ENCODE peak calls at places on chromosome 1, in eight cellular contexts. C is transverse colon, A is mammary epithelial cell, G is K562, W is ovary, S is GM23338, T is lower lobe of right lung, L is upper lobe of right lung. J is an unnamed sample.
A peak's percentile ranks its signal among the peaks of the same experiment; 100 is the strongest.

GRCh38 chr1:42700006-42700405 is 17.8 kb downstream of the YBX1 start:
- DNase-seq in C (no peak), A (peak; percentile 24), G (no peak), W (no peak), S (no peak), T (no peak), L (no peak), J (no peak)

GRCh38 chr1:64941466-64942117 is 24.8 kb downstream of the JAK1 start:
- DNase-seq in C (no peak), A (no peak), G (no peak), W (no peak), S (no peak), T (no peak), L (no peak), J (no peak)

GRCh38 chr1:184036517-184036949 is 995 bp downstream of the COLGALT2 start:
- DNase-seq in C (peak; percentile 15), A (no peak), G (peak; percentile 53), W (peak; percentile 35), S (peak; percentile 74), T (peak; percentile 49), L (peak; percentile 68), J (peak; percentile 86)

GRCh38 chr1:169933999-169934725 is 40.5 kb upstream of the SCYL3 start:
- DNase-seq in C (peak; percentile 43), A (peak; percentile 37), G (no peak), W (no peak), S (no peak), T (no peak), L (no peak), J (no peak)

GRCh38 chr1:74731399-74732052 is 1.3 kb downstream of the CRYZ start:
- DNase-seq in C (no peak), A (no peak), G (peak; percentile 66), W (no peak), S (no peak), T (no peak), L (no peak), J (no peak)

GRCh38 chr1:204889681-204890373 is 19.2 kb downstream of the NFASC start:
- DNase-seq in C (no peak), A (no peak), G (no peak), W (no peak), S (no peak), T (no peak), L (no peak), J (no peak)

GRCh38 chr1:75310067-75310466 is 175.9 kb downstream of the LHX8 start:
- DNase-seq in C (no peak), A (no peak), G (no peak), W (no peak), S (peak; percentile 14), T (no peak), L (no peak), J (no peak)

GRCh38 chr1:200302192-200302892 is 107.5 kb downstream of the ZNF281 start:
- DNase-seq in C (peak; percentile 51), A (peak; percentile 34), G (no peak), W (no peak), S (peak; percentile 67), T (peak; percentile 53), L (peak; percentile 77), J (peak; percentile 73)

GRCh38 chr1:224846119-224846907 is 83.2 kb upstream of the DNAH14 start:
- DNase-seq in C (no peak), A (no peak), G (no peak), W (no peak), S (peak; percentile 47), T (no peak), L (no peak), J (peak; percentile 57)

GRCh38 chr1:192977089-192977706 is 82.0 kb downstream of the UCHL5 start:
- DNase-seq in C (no peak), A (no peak), G (peak; percentile 26), W (no peak), S (peak; percentile 29), T (no peak), L (no peak), J (no peak)

GRCh38 chr1:226868726-226869125 is 1.7 kb upstream of the PSEN2 start:
- DNase-seq in C (no peak), A (no peak), G (no peak), W (no peak), S (no peak), T (no peak), L (no peak), J (no peak)

GRCh38 chr1:226870026-226870322 is 442 bp upstream of the PSEN2 start:
- DNase-seq in C (no peak), A (peak; percentile 32), G (no peak), W (no peak), S (no peak), T (no peak), L (no peak), J (no peak)

GRCh38 chr1:226871636-226872327 is 1.4 kb downstream of the PSEN2 start:
- DNase-seq in C (no peak), A (no peak), G (no peak), W (no peak), S (no peak), T (peak; percentile 28), L (no peak), J (peak; percentile 51)

GRCh38 chr1:226871047-226871365 is 590 bp downstream of the PSEN2 start:
- DNase-seq in C (no peak), A (no peak), G (no peak), W (no peak), S (peak; percentile 63), T (no peak), L (no peak), J (no peak)

GRCh38 chr1:226870323-226871046 is at the start of gene PSEN2:
- DNase-seq in C (peak; percentile 84), A (peak; percentile 49), G (peak; percentile 96), W (peak; percentile 81), S (peak; percentile 69), T (peak; percentile 85), L (peak; percentile 93), J (peak; percentile 87)
- H3K27ac ChIP-seq in C (peak within 1 kb of the TSS; percentile 88), A (peak within 1 kb of the TSS; percentile 30), G (peak within 1 kb of the TSS; percentile 55), W (peak within 1 kb of the TSS; percentile 75), S (no peak within 1 kb of the TSS), T (peak within 1 kb of the TSS; percentile 87), L (peak within 1 kb of the TSS; percentile 81), J (no peak within 1 kb of the TSS)

GRCh38 chr1:31503581-31503980 is 72.7 kb upstream of the TINAGL1 start:
- DNase-seq in C (no peak), A (no peak), G (no peak), W (no peak), S (no peak), T (no peak), L (no peak), J (peak; percentile 59)

GRCh38 chr1:31504001-31504400 is 72.3 kb upstream of the TINAGL1 start:
- DNase-seq in C (no peak), A (no peak), G (no peak), W (no peak), S (no peak), T (no peak), L (no peak), J (no peak)

GRCh38 chr1:31502926-31503511 is 73.3 kb upstream of the TINAGL1 start:
- DNase-seq in C (no peak), A (no peak), G (no peak), W (no peak), S (peak; percentile 81), T (no peak), L (no peak), J (peak; percentile 92)

GRCh38 chr1:31502253-31502652 is 74.1 kb upstream of the TINAGL1 start:
- DNase-seq in C (no peak), A (no peak), G (no peak), W (no peak), S (no peak), T (no peak), L (no peak), J (no peak)

GRCh38 chr1:31501505-31501904 is 74.8 kb upstream of the TINAGL1 start:
- DNase-seq in C (no peak), A (no peak), G (no peak), W (no peak), S (peak; percentile 39), T (no peak), L (no peak), J (peak; percentile 76)
- TF ChIP-seq CTCF in C (no peak), A (no peak), G (peak; percentile 6), W (no peak), S (no peak), T (no peak), L (no peak), J (peak; percentile 67)

DNA sequence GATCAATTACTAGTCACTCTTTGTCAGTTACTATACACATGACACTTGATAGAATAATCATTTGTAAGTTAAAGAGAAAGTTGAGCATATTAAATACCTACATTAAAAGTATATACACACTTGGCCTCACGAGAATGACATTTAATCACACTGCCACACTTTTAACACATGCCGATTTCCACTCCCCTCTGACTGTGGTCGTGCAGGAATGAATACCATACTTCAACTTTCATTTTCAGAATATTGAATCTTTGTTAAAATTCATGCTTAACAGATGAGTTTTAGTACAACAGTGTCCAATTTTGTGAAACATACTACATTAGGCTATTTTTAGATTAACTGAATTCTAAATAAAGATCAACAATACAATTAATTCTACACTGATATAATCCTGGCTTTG is 78.2 kb upstream of the SDC3 start:
- DNase-seq in C (no peak), A (no peak), G (no peak), W (no peak), S (no peak), T (no peak), L (no peak), J (no peak)
- H3K4me1 ChIP-seq in C (peaks cover 8% of the 10 kb centered on the region), A (no peaks in the 10 kb centered on the region), G (peaks cover 4% of the 10 kb centered on the region), W (peaks cover 10% of the 10 kb centered on the region), S (peaks cover 11% of the 10 kb centered on the region), T (peaks cover 43% of the 10 kb centered on the region), L (peaks cover 29% of the 10 kb centered on the region), J (no peaks in the 10 kb centered on the region)

GRCh38 chr1:21855257-21856096 is 43.4 kb downstream of the LDLRAD2 start:
- DNase-seq in C (no peak), A (peak; percentile 55), G (peak; percentile 37), W (no peak), S (peak; percentile 37), T (no peak), L (no peak), J (no peak)

GRCh38 chr1:21853130-21853424 is 41.0 kb downstream of the LDLRAD2 start:
- DNase-seq in C (no peak), A (no peak), G (peak; percentile 85), W (no peak), S (no peak), T (no peak), L (no peak), J (no peak)

GRCh38 chr1:21852282-21853129 is 40.4 kb downstream of the LDLRAD2 start:
- DNase-seq in C (peak; percentile 56), A (no peak), G (no peak), W (no peak), S (no peak), T (no peak), L (no peak), J (no peak)

GRCh38 chr1:21854751-21855131 is 42.7 kb downstream of the LDLRAD2 start:
- DNase-seq in C (no peak), A (no peak), G (no peak), W (peak; percentile 20), S (no peak), T (no peak), L (no peak), J (no peak)

DNA sequence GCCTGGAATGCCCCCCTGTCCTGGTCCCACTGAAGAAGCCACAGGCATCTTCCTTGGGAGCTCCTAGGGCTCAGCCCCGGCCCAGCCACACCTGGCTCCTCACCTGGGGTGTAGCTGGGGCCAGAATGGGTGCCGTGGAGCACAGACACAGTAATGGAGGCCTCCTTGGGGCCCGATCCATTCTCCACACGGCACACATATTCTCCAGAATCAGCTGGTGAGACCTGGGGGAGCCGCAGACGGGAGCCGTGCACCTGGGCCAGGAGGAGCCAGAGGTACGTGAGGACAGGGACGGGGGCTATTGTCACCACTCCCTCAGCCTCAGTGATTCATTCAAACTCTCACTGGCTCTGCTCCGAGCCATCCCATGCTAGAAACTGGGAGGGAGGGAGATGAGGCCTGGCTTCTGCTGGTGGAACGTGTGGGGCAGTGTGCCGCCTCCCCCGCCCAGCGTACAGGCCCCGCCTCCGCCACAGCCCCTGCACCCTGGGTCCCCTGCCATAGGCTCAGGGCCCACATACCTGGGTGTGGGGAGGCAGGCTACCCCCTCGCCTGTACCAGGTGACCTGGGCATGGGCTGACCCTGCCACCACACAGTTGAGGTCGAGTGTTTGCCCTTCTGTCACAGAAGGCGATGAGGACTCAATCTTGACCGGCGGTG is 42.2 kb downstream of the LDLRAD2 start:
- DNase-seq in C (no peak), A (no peak), G (no peak), W (no peak), S (no peak), T (no peak), L (no peak), J (no peak)
- H3K27ac ChIP-seq in C (no peak overlapping the region), A (no peak overlapping the region), G (no peak overlapping the region), W (no peak overlapping the region), S (no peak overlapping the region), T (no peak overlapping the region), L (no peak overlapping the region), J (no peak overlapping the region)